ENCODE peak calls at places on chromosomes 6 and 20, in six cellular contexts. D is left ventricle myocardium inferior, C is fibroblast of mammary gland, K is cardiac fibroblast, I is neural progenitor cell, H is psoas muscle. N is an unnamed sample.

GRCh38 chr6:136600818-136601217 is 50.6 kb upstream of the MAP7 start:
- DNase-seq in D (no peak), C (no peak), K (no peak), I (no peak), H (no peak), N (no peak)

GRCh38 chr6:157561929-157562810 is 181.2 kb downstream of the ZDHHC14 start:
- DNase-seq in D (no peak), C (no peak), K (no peak), I (no peak), H (no peak), N (no peak)

GRCh38 chr20:46312075-46312944 is 4.0 kb upstream of the CDH22 start:
- DNase-seq in D (no peak), C (no peak), K (no peak), I (peak), H (no peak), N (no peak)

GRCh38 chr6:143027058-143027457 is 33.6 kb upstream of the AIG1 start:
- DNase-seq in D (peak), C (peak), K (peak), I (peak), H (peak), N (peak)

GRCh38 chr6:12403201-12403826 is 113.2 kb downstream of the EDN1 start:
- DNase-seq in D (no peak), C (peak), K (peak), I (no peak), H (no peak), N (peak)

GRCh38 chr20:63520939-63521601 is 505 bp downstream of the PPDPF start:
- DNase-seq in D (peak), C (peak), K (peak), I (peak), H (peak), N (peak)

GRCh38 chr6:112833546-112834215 is 486.6 kb downstream of the RFPL4B start:
- DNase-seq in D (no peak), C (no peak), K (peak), I (no peak), H (no peak), N (peak)

GRCh38 chr6:129345890-129346289 is 364.1 kb downstream of the ARHGAP18 start:
- DNase-seq in D (no peak), C (peak), K (peak), I (no peak), H (no peak), N (peak)

GRCh38 chr6:6772751-6773150 is 184.2 kb downstream of the LY86 start:
- DNase-seq in D (no peak), C (no peak), K (no peak), I (peak), H (no peak), N (no peak)

GRCh38 chr6:33995046-33995872 is 150.6 kb downstream of the GRM4 start:
- DNase-seq in D (no peak), C (no peak), K (no peak), I (no peak), H (no peak), N (no peak)

GRCh38 chr6:169224185-169224695 is 29.4 kb downstream of the THBS2 start:
- DNase-seq in D (no peak), C (peak), K (peak), I (no peak), H (no peak), N (peak)

GRCh38 chr20:34753706-34754461 is 49.7 kb downstream of the TP53INP2 start:
- DNase-seq in D (no peak), C (no peak), K (no peak), I (no peak), H (no peak), N (peak)

GRCh38 chr20:62885046-62885445 is 23.4 kb upstream of the TCFL5 start:
- DNase-seq in D (no peak), C (no peak), K (no peak), I (no peak), H (no peak), N (no peak)

GRCh38 chr20:38764563-38765355 is 16.5 kb downstream of the ACTR5 start:
- DNase-seq in D (no peak), C (peak), K (peak), I (no peak), H (no peak), N (peak)

DNA sequence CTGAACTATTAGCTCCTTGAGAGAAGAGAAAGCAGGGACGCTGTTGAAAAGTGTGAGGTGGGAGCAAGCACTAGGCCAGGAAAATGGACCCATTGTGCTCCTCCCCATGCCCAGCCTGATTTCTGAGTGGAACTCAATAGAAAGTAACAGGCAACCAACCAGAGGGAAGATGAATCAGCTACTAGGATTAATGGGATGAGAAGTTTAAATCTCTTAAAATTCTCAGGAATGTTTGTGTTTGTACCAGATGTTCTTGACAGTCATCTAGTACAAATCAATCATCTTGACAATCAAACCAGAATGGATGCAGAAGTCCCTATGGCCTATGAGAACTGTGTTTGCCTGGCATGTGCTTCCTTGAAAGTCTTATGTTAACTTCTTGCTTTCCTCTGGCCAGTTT is 48.9 kb downstream of the HDDC2 start:
- DNase-seq in D (no peak), C (peak), K (no peak), I (peak), H (no peak), N (peak)
- TF ChIP-seq CTCF in D (no peak), C (no peak), K (no peak), I (no peak), H (no peak), N (no peak)

GRCh38 chr6:31180500-31180899 is 10.0 kb upstream of the POU5F1 start:
- DNase-seq in D (peak), C (peak), K (peak), I (no peak), H (peak), N (peak)

GRCh38 chr6:31178143-31179041 is 7.9 kb upstream of the POU5F1 start:
- DNase-seq in D (no peak), C (no peak), K (peak), I (no peak), H (no peak), N (no peak)

GRCh38 chr6:31179042-31179386 is 8.5 kb upstream of the POU5F1 start:
- DNase-seq in D (no peak), C (no peak), K (no peak), I (no peak), H (no peak), N (no peak)

GRCh38 chr6:31175961-31176360 is 5.5 kb upstream of the POU5F1 start:
- DNase-seq in D (no peak), C (peak), K (peak), I (no peak), H (no peak), N (peak)

DNA sequence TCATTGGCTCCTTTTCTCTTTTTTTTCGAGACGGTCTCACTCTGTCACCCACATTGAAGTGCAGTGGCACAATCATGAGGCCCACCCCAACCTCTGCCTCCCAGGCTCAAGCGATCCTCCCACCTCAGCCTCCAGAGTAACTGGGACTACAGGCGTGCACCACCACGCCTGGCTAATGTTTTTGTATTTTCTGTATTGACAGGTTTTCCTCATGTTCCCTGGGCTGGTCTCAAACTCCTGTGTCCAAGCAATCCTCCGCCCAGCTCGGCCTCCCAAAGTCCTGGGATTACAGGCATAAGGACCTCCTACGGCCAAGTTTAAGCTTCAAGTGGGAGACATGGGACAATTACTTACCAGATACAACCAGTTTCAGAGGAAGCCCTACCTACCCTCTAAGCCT is 9.4 kb upstream of the POU5F1 start:
- DNase-seq in D (no peak), C (no peak), K (no peak), I (no peak), H (no peak), N (no peak)
- H3K4me3 ChIP-seq in D (peak), C (peak), K (peak), I (no peak), H (peak), N (peak)

GRCh38 chr6:26056583-26057350 is 30.5 kb upstream of the HFE start:
- DNase-seq in D (no peak), C (peak), K (peak), I (peak), H (no peak), N (peak)

GRCh38 chr6:26053929-26054658 is 33.1 kb upstream of the HFE start:
- DNase-seq in D (no peak), C (peak), K (peak), I (no peak), H (no peak), N (peak)

GRCh38 chr6:26055670-26056582 is 31.3 kb upstream of the HFE start:
- DNase-seq in D (peak), C (peak), K (peak), I (peak), H (peak), N (peak)

GRCh38 chr6:26054659-26054936 is 32.6 kb upstream of the HFE start:
- DNase-seq in D (no peak), C (no peak), K (no peak), I (no peak), H (no peak), N (no peak)

DNA sequence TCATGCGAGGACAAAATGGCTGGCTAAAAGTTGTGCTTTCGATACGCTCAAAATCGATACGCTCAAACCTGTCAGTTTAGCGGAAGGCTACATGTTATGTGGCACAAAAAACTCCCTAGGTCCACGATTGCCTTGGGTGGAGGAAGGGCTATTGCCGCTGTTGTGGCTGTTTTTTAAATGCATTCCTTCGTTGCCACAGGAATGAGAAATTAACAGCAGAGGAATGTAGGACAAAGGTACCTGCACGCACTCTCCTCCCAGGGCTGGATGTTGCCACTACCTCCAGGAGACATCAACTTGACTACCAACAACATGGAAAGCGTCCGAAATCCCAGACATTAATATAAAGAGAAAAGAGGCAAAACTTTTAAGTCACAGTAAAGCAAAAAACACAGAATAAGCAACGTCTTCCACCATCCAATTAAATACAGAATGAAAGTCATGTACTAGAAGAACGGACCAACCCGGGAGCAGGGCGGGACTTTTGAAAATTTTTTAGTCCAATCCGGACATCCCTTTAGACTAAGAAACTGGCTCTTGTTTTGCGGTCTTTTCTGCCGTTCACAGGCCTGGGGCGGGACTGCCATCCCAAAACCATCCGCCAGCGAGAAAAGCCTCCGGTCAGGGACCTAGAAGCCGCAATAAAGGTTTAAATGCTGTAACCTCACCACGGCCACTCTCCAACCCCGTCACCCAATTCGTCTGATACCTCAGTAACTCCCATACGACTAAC is 32.1 kb upstream of the HFE start:
- DNase-seq in D (peak), C (peak), K (peak), I (peak), H (peak), N (peak)
- TF ChIP-seq CTCF in D (peak), C (no peak), K (no peak), I (peak), H (no peak), N (peak)

DNA sequence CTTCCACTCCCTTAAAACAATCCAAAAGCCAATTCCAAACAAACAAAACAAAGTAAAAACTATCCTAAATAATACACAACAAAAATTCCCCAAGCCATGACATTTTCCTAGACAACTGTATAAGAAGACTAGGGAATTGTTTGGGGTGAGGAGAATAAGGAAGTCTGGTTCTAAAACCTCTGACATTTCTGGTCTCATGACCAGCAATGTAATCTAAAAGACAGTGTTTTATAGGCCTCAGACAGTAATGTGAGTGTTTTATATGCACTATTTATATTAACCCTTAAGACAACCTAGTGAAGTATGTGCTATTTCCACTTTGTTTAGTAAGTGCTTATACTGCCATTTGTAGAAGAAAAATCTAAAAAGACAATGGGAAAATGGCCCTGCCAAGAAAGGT is 13.0 kb upstream of the RCAN2 start:
- DNase-seq in D (no peak), C (no peak), K (no peak), I (no peak), H (no peak), N (no peak)
- H3K4me3 ChIP-seq in D (no peak), C (no peak), K (no peak), I (no peak), H (no peak), N (no peak)

N was measured in AG10803.